ENCODE peak calls at places on chromosomes 5 and 9, in five cellular contexts. F is GM12878, M is H1, Y is K562, Z is HepG2. K is an unnamed sample.
A peak's percentile ranks its signal among the peaks of the same experiment; 100 is the strongest.

GRCh38 chr5:93359296-93359957 is 221.6 kb downstream of the NR2F1-AS1 start:
- DNase-seq in F (no peak), M (no peak), Y (no peak), Z (no peak), K (no peak)

GRCh38 chr9:92439921-92440750 is 15.9 kb upstream of the OMD start:
- DNase-seq in F (no peak), M (no peak), Y (no peak), Z (no peak), K (no peak)

GRCh38 chr5:151954271-151954670 is 29.6 kb upstream of the GLRA1 start:
- DNase-seq in F (no peak), M (no peak), Y (no peak), Z (no peak), K (no peak)

GRCh38 chr5:163916376-163916775 is 411.0 kb downstream of the MAT2B start:
- DNase-seq in F (peak; percentile 73), M (no peak), Y (no peak), Z (no peak), K (no peak)

GRCh38 chr9:85142461-85143401 is 473.2 kb downstream of the NTRK2 start:
- DNase-seq in F (peak; percentile 16), M (no peak), Y (no peak), Z (peak; percentile 7), K (peak; percentile 20)

GRCh38 chr5:177132504-177133118 is 962 bp upstream of the NSD1 start:
- DNase-seq in F (no peak), M (no peak), Y (no peak), Z (no peak), K (peak; percentile 50)

GRCh38 chr5:58075907-58076306 is 384.0 kb downstream of the PLK2 start:
- DNase-seq in F (no peak), M (no peak), Y (no peak), Z (no peak), K (no peak)

GRCh38 chr5:65925094-65925600 is 1.2 kb upstream of the ERBIN start:
- DNase-seq in F (peak; percentile 56), M (no peak), Y (peak; percentile 39), Z (peak; percentile 36), K (no peak)

GRCh38 chr9:31683126-31683525 is 701.3 kb upstream of the ACO1 start:
- DNase-seq in F (no peak), M (no peak), Y (no peak), Z (no peak), K (no peak)

GRCh38 chr5:56802235-56802634 is 13.1 kb upstream of the MAP3K1 start:
- DNase-seq in F (no peak), M (no peak), Y (no peak), Z (no peak), K (peak; percentile 60)

GRCh38 chr5:52342361-52342760 is 445.4 kb upstream of the ITGA1 start:
- DNase-seq in F (no peak), M (no peak), Y (no peak), Z (no peak), K (no peak)

GRCh38 chr5:127564002-127564769 is 46.7 kb downstream of the PRRC1 start:
- DNase-seq in F (no peak), M (no peak), Y (peak; percentile 29), Z (peak; percentile 57), K (peak; percentile 48)
- TF ChIP-seq GABPA in F (no peak), M (no peak), Y (no peak), Z (no peak), K (no peak)

DNA sequence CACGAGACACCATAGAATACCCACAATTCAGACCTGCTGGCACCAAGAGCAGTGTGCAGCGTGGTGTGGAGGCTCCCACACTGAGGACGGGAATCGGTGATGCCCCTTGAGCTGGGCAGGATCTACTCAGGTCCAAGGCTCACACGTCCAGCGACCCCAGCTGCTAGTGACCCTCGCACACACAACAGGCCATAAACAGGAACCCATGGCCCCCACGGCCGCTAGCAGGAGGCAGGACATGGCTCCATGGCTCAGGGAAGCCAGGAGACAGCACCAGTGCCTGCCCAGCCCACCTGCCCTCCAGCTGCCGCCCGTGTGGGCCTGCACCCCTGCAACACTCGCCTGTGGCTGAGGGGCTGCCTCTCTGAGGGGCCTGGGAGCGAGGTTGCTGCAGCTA is 43.4 kb upstream of the SLC9A3 start:
- DNase-seq in F (no peak), M (no peak), Y (no peak), Z (no peak), K (no peak)
- H3K36me3 ChIP-seq in F (no peaks in the 10 kb centered on the region), M (no peaks in the 10 kb centered on the region), Y (no peaks in the 10 kb centered on the region), Z (no peaks in the 10 kb centered on the region), K (no peaks in the 10 kb centered on the region)

GRCh38 chr5:84634256-84634655 is 249.6 kb upstream of the EDIL3 start:
- DNase-seq in F (no peak), M (no peak), Y (no peak), Z (no peak), K (no peak)

GRCh38 chr5:84637662-84638375 is 253.1 kb upstream of the EDIL3 start:
- DNase-seq in F (no peak), M (no peak), Y (no peak), Z (no peak), K (no peak)

DNA sequence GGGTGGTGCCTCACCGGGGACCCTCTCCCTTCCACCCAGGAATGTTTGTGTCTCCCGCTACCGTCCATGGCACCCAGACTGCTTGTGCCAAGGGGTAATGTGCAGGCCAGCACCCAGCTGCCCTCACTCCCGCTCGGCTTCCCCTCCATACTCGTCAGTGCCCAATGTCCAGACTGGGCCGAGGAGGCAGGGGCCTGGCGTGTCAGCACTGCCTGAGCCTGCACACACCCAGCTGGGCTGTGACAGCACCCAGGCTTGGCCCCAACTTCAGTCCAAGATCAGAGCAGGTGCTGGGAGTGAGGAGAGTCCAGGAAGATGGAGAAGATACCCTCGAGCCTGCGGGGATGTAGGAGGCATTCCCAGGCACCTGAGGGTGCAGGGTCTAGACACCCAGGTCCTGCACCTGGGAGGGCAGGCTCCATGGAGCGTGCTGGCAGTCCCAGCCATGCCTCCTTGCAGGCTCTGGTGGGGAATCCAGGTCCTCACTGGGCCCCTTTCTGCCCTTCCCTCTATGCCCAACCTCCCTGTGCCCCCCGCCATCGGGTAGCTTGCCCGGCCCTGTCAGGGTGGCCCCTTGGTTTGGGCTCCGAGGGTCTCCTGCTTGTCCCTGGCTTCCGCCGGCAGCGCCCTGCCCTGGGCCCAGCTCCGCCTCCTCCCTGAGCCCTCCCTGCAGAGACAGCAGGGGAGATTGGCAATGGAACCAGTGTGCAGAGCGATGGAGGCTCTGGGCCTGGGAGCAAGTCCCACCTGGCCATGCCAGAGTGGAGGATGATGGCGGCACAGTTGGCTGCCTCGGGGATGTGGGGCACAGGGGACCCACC is 250.8 kb upstream of the EDIL3 start:
- DNase-seq in F (no peak), M (no peak), Y (no peak), Z (no peak), K (no peak)
- TF ChIP-seq POLR2AphosphoS5 in F (no peak), M (no peak), Y (no peak), Z (no peak), K (no peak)

DNA sequence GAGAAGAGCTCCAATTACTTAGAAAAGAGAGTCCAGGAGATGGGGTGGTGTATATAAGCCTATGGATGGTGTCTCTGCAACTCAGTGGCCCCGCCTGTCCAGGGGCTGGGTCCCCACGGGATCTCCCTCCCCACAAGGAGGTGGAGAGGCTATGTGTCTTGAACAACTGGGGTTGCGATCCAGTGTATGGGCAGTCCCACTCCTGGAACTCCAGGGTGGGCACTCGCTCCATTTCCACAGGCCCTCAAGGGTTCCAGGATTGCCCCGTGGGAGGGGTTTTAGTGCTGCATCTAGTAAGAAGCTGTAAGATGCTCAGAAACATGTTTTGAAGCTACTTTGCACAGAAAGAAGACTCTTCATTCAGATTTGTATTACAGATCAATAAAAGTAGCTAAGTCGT is 558 bp upstream of the SMAD5 start:
- DNase-seq in F (no peak), M (no peak), Y (peak; percentile 42), Z (peak; percentile 6), K (peak; percentile 24)
- TF ChIP-seq GABPA in F (no peak), M (no peak), Y (no peak), Z (no peak), K (no peak)

DNA sequence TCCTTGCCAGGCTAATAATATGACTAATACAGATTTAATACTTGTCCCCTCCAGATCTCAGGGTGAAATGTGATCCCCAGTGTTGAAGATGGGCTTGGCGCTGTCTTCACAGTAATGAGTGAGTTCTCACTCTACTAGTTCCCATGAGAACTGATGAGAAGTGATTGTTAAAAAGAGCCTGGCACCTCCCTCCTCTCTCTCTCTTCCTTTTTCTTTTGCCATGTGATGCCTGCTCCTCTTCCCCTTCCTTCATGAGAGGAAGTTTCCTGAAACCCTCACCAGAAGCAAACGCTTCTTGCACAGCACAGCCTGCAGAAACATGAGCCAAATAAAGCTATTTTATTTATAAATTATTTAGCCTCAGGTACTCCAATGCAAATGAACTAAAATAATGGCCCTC is 55.2 kb downstream of the GLDC start:
- DNase-seq in F (no peak), M (no peak), Y (no peak), Z (no peak), K (no peak)
- H3K36me3 ChIP-seq in F (peaks cover 14% of the 10 kb centered on the region), M (peaks cover 4% of the 10 kb centered on the region), Y (no peaks in the 10 kb centered on the region), Z (peaks cover 41% of the 10 kb centered on the region), K (no peaks in the 10 kb centered on the region)

GRCh38 chr9:136943291-136944093 is 1.0 kb downstream of the FBXW5 start:
- DNase-seq in F (no peak), M (no peak), Y (peak; percentile 73), Z (no peak), K (peak; percentile 79)

GRCh38 chr9:136944094-136944518 is 432 bp downstream of the FBXW5 start:
- DNase-seq in F (no peak), M (no peak), Y (no peak), Z (no peak), K (peak; percentile 90)

GRCh38 chr9:136946228-136946892 is 1.3 kb downstream of the C8G start:
- DNase-seq in F (no peak), M (no peak), Y (no peak), Z (no peak), K (no peak)

GRCh38 chr9:136945333-136946227 is 537 bp downstream of the C8G start:
- DNase-seq in F (no peak), M (no peak), Y (no peak), Z (peak; percentile 31), K (no peak)

DNA sequence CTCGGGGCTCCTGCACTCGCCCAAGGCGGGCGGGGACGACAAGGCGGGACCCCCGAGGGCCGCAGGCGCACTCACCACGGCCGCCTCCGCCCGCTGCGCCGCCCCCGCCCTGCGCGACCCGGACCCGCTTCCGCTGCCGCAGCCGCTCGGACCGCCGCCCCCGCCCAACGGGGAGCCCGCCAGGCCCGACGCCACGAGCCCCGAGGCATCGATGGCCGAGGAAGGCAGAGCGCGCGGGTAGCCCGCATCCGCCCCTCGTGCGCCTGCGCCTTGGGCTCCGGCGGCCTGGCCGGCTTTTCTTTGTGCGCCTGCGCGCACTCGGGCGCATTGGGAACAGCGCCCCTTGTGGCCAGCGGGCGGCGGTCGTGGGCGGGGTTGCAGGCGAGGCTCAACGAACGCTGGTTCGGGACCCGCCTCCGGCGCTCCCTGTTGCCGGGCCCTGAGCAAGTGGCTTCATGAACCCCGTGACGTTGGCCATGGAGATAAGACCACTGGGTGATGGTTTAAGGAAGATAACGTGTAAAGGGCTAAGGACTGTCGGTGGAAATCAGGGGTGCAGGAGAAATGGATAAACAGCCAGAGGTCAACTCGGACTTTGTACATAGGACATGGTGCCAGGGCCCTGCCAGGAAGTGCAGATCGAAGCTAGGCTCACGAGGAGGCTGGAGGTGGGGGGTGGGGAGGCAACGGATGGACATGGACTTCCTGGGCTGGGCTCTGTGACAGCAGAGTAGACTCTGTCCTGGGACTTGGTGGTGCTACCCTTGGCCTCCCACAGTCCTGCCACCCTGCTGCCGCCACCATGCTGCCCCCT is at the start of the genes C8G and FBXW5:
- DNase-seq in F (peak; percentile 72), M (peak; percentile 78), Y (peak; percentile 97), Z (peak; percentile 87), K (peak; percentile 100)
- TF ChIP-seq POLR2AphosphoS5 in F (no peak), M (no peak), Y (no peak), Z (no peak), K (peak; percentile 35)

DNA sequence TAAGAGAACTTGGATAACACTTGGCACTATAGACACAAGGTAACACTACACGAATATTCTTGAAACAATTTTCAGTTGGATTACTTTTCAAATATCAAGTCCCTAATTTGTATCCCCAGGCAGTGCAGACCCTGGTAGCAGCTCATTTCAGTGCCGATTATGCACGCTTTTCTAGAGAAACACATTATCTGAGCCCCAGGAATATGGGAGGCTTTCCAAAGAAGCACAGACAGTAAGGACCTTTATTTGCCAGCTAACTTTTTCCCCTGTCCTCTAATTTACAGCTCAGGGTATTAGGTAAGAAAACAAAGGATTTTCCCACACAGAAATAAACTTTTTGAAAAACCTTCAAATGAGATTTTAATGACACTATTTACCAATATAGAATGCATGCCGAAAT is 852.3 kb upstream of the DMAC1 start:
- DNase-seq in F (no peak), M (no peak), Y (no peak), Z (no peak), K (no peak)
- TF ChIP-seq GABPA in F (no peak), M (no peak), Y (no peak), Z (no peak), K (no peak)